ENCODE peak calls at places on chromosomes 13 and 19, in eight cellular contexts. R, Z, L, A, B, K, E and F are unnamed samples.

GRCh38 chr19:24141612-24142011 is 54.6 kb downstream of the ZNF254 start:
- DNase-seq in R (no peak), B (no peak), L (no peak), K (no peak), E (no peak), Z (no peak), A (no peak), F (no peak)

GRCh38 chr19:55645512-55645881 is 2.0 kb downstream of the ZNF581 start:
- DNase-seq in Z (no peak), R (no peak), A (no peak), B (no peak), K (no peak), E (no peak), L (no peak), F (no peak)

GRCh38 chr19:34733266-34733825 is 697 bp upstream of the ZNF181 start:
- DNase-seq in E (no peak), A (peak), L (no peak), Z (no peak), K (peak), B (no peak), R (peak), F (no peak)

GRCh38 chr13:87080100-87080779 is 590.9 kb upstream of the SLITRK5 start:
- DNase-seq in B (no peak), E (no peak), L (no peak), Z (no peak), K (no peak), A (no peak), R (no peak), F (no peak)

GRCh38 chr13:37201081-37201480 is 95.6 kb upstream of the CSNK1A1L start:
- DNase-seq in Z (no peak), A (no peak), B (no peak), E (peak), L (no peak), K (no peak), R (no peak), F (peak)

GRCh38 chr13:49791753-49792549 is 531 bp downstream of the KPNA3 start:
- DNase-seq in E (peak), K (peak), R (peak), B (peak), A (peak), L (peak), Z (peak), F (peak)

GRCh38 chr19:28522545-28522922 is 690.4 kb downstream of the UQCRFS1 start:
- DNase-seq in L (no peak), R (no peak), B (no peak), E (no peak), Z (no peak), A (no peak), K (no peak), F (no peak)

GRCh38 chr19:33050110-33050509 is 14.6 kb downstream of the RHPN2 start:
- DNase-seq in L (no peak), K (no peak), Z (no peak), R (no peak), A (no peak), B (no peak), E (no peak), F (no peak)

GRCh38 chr19:7756258-7756657 is 6.8 kb upstream of the CLEC4M start:
- DNase-seq in B (no peak), R (no peak), L (no peak), E (no peak), Z (no peak), A (no peak), K (no peak), F (no peak)

GRCh38 chr19:13149628-13150186 is 468 bp downstream of the STX10 start:
- DNase-seq in R (peak), E (peak), K (peak), Z (no peak), A (peak), L (no peak), B (peak), F (peak)

GRCh38 chr19:7191946-7192691 is 102.1 kb downstream of the INSR start:
- DNase-seq in L (no peak), R (no peak), Z (no peak), E (no peak), B (no peak), A (peak), K (peak), F (no peak)

GRCh38 chr19:39412867-39413268 is 399 bp downstream of the PLEKHG2 start:
- DNase-seq in K (no peak), B (peak), Z (peak), E (no peak), A (no peak), L (no peak), R (no peak), F (no peak)

GRCh38 chr19:33063356-33064116 is 1.2 kb downstream of the RHPN2 start:
- DNase-seq in R (peak), A (no peak), K (no peak), L (peak), E (peak), B (peak), Z (peak), F (peak)

GRCh38 chr19:38142176-38143035 is 81.6 kb downstream of the DPF1 start:
- DNase-seq in L (peak), K (peak), E (peak), B (peak), R (peak), Z (peak), A (no peak), F (peak)

GRCh38 chr13:44470623-44471562 is 97.3 kb downstream of the SERP2 start:
- DNase-seq in E (peak), R (no peak), B (no peak), A (no peak), Z (no peak), L (peak), K (peak), F (peak)

GRCh38 chr19:21197589-21198295 is 55.9 kb downstream of the ZNF431 start:
- DNase-seq in B (no peak), Z (no peak), A (no peak), L (no peak), R (no peak), E (peak), K (peak), F (no peak)

GRCh38 chr13:73757471-73758233 is 376.6 kb downstream of the KLF12 start:
- DNase-seq in R (no peak), B (no peak), Z (no peak), L (no peak), K (no peak), E (no peak), A (no peak), F (no peak)

GRCh38 chr19:46447824-46448223 is 19.1 kb upstream of the PNMA8C start:
- DNase-seq in B (no peak), L (no peak), Z (no peak), R (no peak), E (no peak), A (no peak), K (no peak), F (no peak)
- TF ChIP-seq CTCF in B (no peak), L (no peak), Z (no peak), R (no peak), E (no peak), A (no peak), K (no peak), F (no peak)

DNA sequence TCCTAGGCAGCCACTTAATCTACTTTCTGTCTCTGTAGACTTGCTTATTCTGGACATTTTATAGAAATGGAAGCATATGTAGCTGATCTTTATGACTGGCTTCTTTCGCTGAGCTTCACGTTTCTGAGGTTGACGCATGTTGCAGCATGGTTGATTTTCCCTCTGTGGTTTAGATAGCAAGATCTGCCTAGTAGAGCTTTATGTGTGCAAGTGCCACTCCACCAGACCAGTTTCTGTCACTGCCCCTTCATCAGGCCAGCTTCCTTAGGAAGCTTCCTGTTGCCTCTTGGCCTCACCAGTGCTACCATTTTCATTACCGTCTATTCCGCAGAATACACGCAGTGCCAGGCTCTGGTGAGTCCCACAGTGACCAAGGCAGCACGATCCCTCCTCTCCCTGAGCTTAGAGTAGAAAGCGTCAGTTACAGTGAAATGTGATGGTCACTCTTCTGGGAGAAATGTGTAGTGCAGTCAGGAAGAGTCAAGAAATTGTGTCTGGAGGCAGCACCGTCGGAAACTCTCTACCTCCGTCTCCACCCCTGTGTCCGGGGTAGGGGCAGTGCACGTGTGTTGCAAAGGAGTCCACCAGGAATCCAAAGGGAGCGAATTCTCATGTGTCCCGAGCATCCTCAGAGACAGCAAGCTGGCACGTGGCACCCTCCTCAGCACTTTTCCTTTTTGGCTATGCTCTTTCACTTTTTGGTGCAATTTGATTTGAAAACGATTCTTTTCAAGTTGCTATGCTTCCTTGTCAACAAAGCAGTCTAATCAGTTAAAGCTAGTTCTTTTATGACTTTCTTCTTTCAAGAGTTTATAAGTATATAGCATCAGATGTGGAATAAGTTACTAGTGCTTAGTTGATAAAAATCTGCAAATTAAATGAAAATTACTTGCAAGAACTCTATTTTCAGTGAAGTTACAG is 45.4 kb upstream of the GPR183 start:
- DNase-seq in R (no peak), E (no peak), A (no peak), L (no peak), Z (no peak), B (no peak), K (no peak), F (no peak)
- TF ChIP-seq CTCF in R (no peak), E (no peak), A (no peak), L (no peak), Z (no peak), B (no peak), K (no peak), F (no peak)

GRCh38 chr19:4723465-4724251 is at the start of gene DPP9:
- DNase-seq in R (peak), K (peak), B (peak), L (peak), E (peak), A (peak), Z (peak), F (peak)
- TF ChIP-seq CTCF in R (no peak), K (no peak), B (no peak), L (peak), E (peak), A (no peak), Z (no peak), F (no peak)

DNA sequence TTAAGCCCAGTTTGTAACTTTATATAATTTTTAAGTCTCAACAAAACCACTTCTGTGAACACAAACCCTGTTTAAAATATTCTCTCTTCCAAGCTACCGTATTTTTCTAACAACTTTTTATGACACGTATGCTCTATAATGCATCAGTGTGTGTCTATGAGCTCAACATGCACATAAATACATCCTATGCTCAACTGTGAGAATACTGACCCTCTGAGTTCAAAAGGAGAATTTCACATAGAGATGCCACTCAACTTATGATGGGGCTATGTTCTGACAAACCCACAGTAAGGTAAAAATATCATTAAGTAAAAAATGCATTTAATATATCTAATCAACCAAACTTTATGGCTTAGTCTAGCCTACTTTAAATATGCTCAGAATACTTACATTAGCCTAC is 1139.7 kb upstream of the SPRY2 start:
- DNase-seq in L (no peak), Z (no peak), K (no peak), B (no peak), R (no peak), E (no peak), A (no peak), F (no peak)
- TF ChIP-seq CTCF in L (no peak), Z (no peak), K (no peak), B (no peak), R (no peak), E (no peak), A (no peak), F (no peak)

GRCh38 chr13:60095300-60095699 is 68.4 kb downstream of the DIAPH3 start:
- DNase-seq in L (no peak), K (no peak), Z (no peak), E (no peak), R (no peak), A (no peak), B (no peak), F (no peak)
- TF ChIP-seq CTCF in L (no peak), K (no peak), Z (no peak), E (no peak), R (no peak), A (no peak), B (no peak), F (no peak)

GRCh38 chr13:94549241-94550029 is 46.5 kb downstream of the TGDS start:
- DNase-seq in Z (peak), L (peak), B (peak), E (peak), K (peak), R (peak), A (peak), F (peak)
- TF ChIP-seq CTCF in Z (no peak), L (no peak), B (no peak), E (no peak), K (no peak), R (no peak), A (no peak), F (no peak)

GRCh38 chr13:76884167-76884566 is 2.0 kb downstream of the KCTD12 start:
- DNase-seq in R (peak), L (no peak), K (peak), A (no peak), B (peak), E (peak), Z (peak), F (peak)
- TF ChIP-seq CTCF in R (no peak), L (peak), K (no peak), A (peak), B (no peak), E (peak), Z (peak), F (peak)

DNA sequence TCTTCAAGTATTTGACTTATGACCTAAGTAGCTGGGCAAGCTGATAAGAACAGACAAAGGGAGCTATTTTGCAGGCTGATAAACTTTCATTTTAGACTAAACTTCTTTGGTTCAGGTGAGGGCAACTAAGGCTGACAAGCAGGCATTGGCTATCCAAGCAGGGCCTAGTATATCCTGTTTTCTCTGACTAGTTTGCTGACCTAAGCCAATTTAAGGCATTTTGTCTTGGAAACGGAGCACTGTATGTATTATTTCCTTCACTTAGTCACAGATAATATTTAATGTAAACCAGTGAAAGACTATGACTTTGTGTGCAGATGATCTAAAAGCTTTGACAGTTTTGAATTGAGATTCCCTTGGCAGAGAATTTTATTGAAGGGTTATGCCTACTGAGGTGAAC is 172.5 kb downstream of the POU4F1 start:
- DNase-seq in Z (no peak), B (no peak), E (no peak), A (no peak), L (no peak), K (no peak), R (no peak), F (no peak)
- TF ChIP-seq CTCF in Z (no peak), B (no peak), E (no peak), A (no peak), L (no peak), K (no peak), R (no peak), F (no peak)

DNA sequence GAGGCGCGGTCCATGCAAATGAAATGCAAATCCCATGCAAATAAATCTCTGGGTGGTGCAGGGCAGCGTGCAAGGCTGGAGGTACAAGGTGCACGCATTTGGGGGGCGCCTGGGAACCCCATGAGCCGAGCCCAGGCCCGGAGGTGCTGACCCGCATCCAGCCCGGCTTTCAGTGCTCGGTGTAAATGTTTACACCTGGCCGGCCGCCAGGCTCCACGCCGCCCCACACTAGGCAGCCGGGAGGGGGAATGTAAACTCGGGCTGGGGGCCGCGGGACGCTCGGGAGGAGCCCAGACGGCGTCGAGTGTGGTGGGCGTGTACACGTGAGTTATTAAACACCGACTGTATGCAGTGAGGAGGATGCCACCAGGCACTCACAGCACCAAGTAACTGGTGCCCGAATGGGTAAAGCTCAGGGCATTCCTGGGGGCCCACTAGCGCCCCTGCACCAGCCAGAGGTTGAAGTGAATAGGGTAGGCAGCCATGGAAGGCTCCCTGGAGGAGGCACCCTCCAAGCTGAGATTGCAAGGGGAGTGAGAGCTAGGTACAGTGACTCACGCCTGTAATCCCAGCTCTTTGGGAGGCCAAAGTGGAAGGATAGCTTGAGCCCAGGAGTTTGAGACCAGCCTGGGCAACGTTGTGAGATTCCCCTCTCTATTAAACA is 17.2 kb downstream of the FUT6 start:
- DNase-seq in E (no peak), K (no peak), L (no peak), Z (no peak), R (no peak), B (peak), A (no peak), F (no peak)
- TF ChIP-seq CTCF in E (no peak), K (no peak), L (no peak), Z (no peak), R (no peak), B (no peak), A (no peak), F (no peak)